ENCODE peak calls at places on chromosomes 5 and 9, in eight cellular contexts. O is PC-3, V is ovary, J is right lobe of liver, Y is foreskin fibroblast, U is Calu3, L is fibroblast of lung, A is cardiac muscle cell. G is an unnamed sample.

GRCh38 chr9:93451762-93452709 is 551 bp downstream of the FAM120A start:
- DNase-seq in Y (peak), J (peak), O (peak), L (peak), V (peak), U (peak), A (peak), G (peak)

GRCh38 chr5:37951946-37952721 is 112.3 kb upstream of the GDNF start:
- DNase-seq in J (no peak), U (no peak), L (no peak), O (no peak), Y (no peak), A (no peak), V (no peak), G (no peak)

GRCh38 chr9:131277673-131278420 is 1.5 kb upstream of the FAM78A start:
- DNase-seq in Y (peak), U (peak), V (peak), J (peak), O (peak), L (peak), A (peak), G (no peak)

GRCh38 chr5:181188700-181189362 is 16.2 kb downstream of the TRIM7 start:
- DNase-seq in L (peak), A (peak), O (peak), J (peak), Y (peak), V (peak), U (peak), G (no peak)

GRCh38 chr5:78004559-78004958 is 228.4 kb upstream of the TBCA start:
- DNase-seq in O (no peak), U (no peak), A (no peak), V (no peak), L (peak), Y (no peak), J (no peak), G (no peak)

GRCh38 chr9:117121331-117121730 is 293.5 kb downstream of the ASTN2 start:
- DNase-seq in L (no peak), J (no peak), Y (no peak), U (no peak), A (peak), V (no peak), O (no peak), G (no peak)

GRCh38 chr9:126788631-126789349 is 16.1 kb upstream of the ZBTB43 start:
- DNase-seq in Y (peak), V (no peak), A (no peak), L (peak), J (no peak), O (peak), U (no peak), G (no peak)

GRCh38 chr5:109848130-109848529 is 158.4 kb downstream of the MAN2A1 start:
- DNase-seq in A (no peak), Y (no peak), U (no peak), V (no peak), J (peak), O (no peak), L (no peak), G (no peak)

GRCh38 chr9:119509291-119509905 is 140.2 kb upstream of the BRINP1 start:
- DNase-seq in O (no peak), Y (no peak), U (no peak), L (no peak), A (no peak), J (no peak), V (no peak), G (no peak)

GRCh38 chr5:177524941-177525655 is 8.3 kb upstream of the DDX41 start:
- DNase-seq in J (no peak), U (no peak), V (peak), Y (no peak), L (no peak), O (no peak), A (no peak), G (peak)

GRCh38 chr5:157502143-157502647 is 42.2 kb downstream of the NIPAL4 start:
- DNase-seq in L (peak), O (no peak), J (no peak), A (no peak), U (no peak), V (no peak), Y (no peak), G (no peak)

GRCh38 chr5:6721442-6721841 is 8.2 kb downstream of the TENT4A start:
- DNase-seq in U (no peak), J (no peak), V (peak), A (no peak), L (no peak), O (no peak), Y (no peak), G (no peak)
- TF ChIP-seq CTCF in U (no peak), J (no peak), V (no peak), A (no peak), L (no peak), O (no peak), Y (no peak), G (no peak)

GRCh38 chr5:39106332-39106731 is 32.1 kb upstream of the RICTOR start:
- DNase-seq in O (peak), J (no peak), L (no peak), A (peak), V (no peak), Y (no peak), U (no peak), G (no peak)
- TF ChIP-seq CTCF in O (peak), J (no peak), L (peak), A (peak), V (no peak), Y (peak), U (no peak), G (peak)

GRCh38 chr5:102481044-102481715 is 17.6 kb downstream of the SLCO6A1 start:
- DNase-seq in L (peak), Y (no peak), O (peak), V (no peak), A (peak), U (no peak), J (no peak), G (no peak)
- TF ChIP-seq CTCF in L (no peak), Y (no peak), O (no peak), V (no peak), A (no peak), U (no peak), J (no peak), G (no peak)

DNA sequence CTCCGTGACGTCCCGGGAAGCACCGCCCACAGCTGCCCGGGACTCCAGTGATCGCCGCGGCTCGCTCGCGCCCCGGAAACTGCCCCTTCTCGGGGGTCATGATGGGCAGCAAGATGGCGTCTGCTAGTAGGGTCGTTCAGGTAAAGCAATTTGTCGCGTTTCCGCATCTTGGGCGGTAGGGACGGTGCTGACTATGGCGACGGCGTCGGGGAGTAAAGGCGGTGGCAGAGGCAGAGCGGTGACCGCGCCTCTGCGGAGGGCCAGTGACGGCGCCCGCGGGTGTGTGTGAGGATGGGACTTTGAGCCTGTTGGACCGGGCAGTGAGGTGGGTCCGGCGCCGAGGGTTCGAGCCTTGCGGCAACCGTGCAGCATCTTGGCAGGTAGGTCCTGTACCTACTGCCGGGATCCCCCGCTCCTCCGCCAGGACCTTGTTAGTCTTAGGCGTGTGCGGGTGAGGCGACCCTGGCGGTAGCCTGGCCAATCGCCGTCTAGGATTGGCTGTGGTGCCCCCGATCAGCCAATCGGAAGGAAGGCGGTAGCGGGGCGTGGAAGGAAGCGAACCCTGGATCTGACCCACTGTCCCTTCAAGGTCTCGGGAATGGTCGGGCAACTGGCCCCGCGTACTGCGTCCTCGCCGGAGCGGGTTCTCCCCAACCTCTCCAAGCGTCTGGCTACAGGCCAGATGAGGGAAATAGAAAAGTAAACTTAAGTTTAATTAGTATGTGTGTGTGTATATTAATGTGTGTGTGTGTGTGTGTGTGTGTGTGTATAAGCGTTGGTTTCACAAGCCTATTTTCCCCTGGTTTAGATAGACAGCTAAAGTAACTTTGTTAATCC is 16.7 kb upstream of the CDK7 start:
- DNase-seq in A (peak), Y (peak), L (peak), O (peak), U (peak), J (peak), V (peak), G (peak)
- TF ChIP-seq CTCF in A (no peak), Y (peak), L (peak), O (no peak), U (no peak), J (peak), V (peak), G (peak)

DNA sequence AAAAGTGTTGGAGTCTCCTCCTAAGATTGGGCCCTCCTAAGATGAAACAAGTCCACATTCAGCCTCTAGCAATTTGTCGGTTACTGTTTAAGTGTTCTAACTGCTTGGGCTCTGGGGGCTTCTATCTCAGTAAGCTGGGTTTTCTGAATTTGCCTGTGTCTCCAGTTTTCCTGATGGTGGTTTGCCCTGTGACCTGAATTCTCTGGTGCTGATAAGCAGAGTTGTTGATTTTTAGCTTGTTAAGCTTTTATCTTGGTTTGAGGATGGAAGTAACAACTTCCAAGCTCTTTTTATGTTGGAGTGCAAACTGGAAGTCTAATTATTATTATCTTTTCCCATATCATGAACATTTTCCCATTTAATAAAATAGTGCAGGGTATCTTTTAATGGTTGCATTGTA is 30.9 kb downstream of the HSD17B4 start:
- DNase-seq in L (no peak), Y (no peak), O (no peak), V (no peak), J (no peak), U (no peak), A (no peak), G (no peak)
- TF ChIP-seq CTCF in L (no peak), Y (no peak), O (no peak), V (no peak), J (no peak), U (no peak), A (no peak), G (no peak)

GRCh38 chr5:146048994-146049703 is 56.2 kb downstream of the PLAC8L1 start:
- DNase-seq in Y (peak), J (peak), O (peak), V (no peak), A (peak), U (peak), L (peak), G (no peak)
- TF ChIP-seq CTCF in Y (peak), J (peak), O (peak), V (no peak), A (peak), U (peak), L (peak), G (peak)

DNA sequence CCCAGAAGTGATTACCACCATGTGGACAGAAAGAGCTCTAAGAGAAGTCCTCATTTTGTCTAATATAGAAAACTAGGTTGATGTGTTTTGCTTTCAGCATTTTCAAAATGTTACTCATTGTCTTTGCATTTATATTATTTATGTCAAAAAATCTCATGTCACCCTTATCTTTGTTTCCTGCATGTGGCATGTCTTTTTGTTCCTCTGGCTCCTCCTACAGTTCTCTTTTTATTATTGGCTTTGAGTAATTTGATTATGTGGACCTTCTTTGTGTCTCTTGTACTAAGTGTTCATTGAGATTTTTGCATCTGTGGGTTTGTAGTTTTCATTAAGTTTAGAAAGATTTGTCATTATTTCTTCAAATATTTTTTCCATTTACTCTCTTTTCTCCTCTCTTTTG is 58.8 kb downstream of the GNG10 start:
- DNase-seq in L (no peak), A (peak), O (no peak), Y (peak), V (no peak), J (no peak), U (no peak), G (no peak)
- TF ChIP-seq CTCF in L (no peak), A (peak), O (peak), Y (no peak), V (no peak), J (no peak), U (no peak), G (peak)

GRCh38 chr5:142864293-142865260 is 94.4 kb downstream of the ARHGAP26 start:
- DNase-seq in L (no peak), A (peak), O (no peak), V (no peak), J (no peak), Y (no peak), U (no peak), G (no peak)

GRCh38 chr5:142865631-142866030 is 95.5 kb downstream of the ARHGAP26 start:
- DNase-seq in A (no peak), L (no peak), Y (no peak), O (no peak), V (no peak), U (no peak), J (no peak), G (no peak)

GRCh38 chr5:142861011-142861410 is 90.8 kb downstream of the ARHGAP26 start:
- DNase-seq in V (no peak), U (no peak), J (no peak), L (no peak), Y (no peak), A (no peak), O (no peak), G (no peak)

GRCh38 chr5:142862585-142862984 is 92.4 kb downstream of the ARHGAP26 start:
- DNase-seq in V (no peak), L (no peak), O (no peak), A (peak), Y (no peak), J (no peak), U (no peak), G (no peak)

GRCh38 chr5:142863856-142864255 is 93.7 kb downstream of the ARHGAP26 start:
- DNase-seq in J (no peak), Y (no peak), V (no peak), O (no peak), U (peak), A (no peak), L (no peak), G (no peak)
- TF ChIP-seq CTCF in J (no peak), Y (no peak), V (no peak), O (no peak), U (no peak), A (no peak), L (no peak), G (no peak)

GRCh38 chr9:9791621-9792020 is 821.2 kb downstream of the PTPRD start:
- DNase-seq in O (peak), V (no peak), A (peak), U (no peak), L (peak), Y (no peak), J (no peak), G (no peak)
- TF ChIP-seq CTCF in O (no peak), V (no peak), A (no peak), U (no peak), L (peak), Y (no peak), J (no peak), G (peak)